ENCODE peak calls at places on chromosomes 11 and 22, in six cellular contexts. One of them, this sample, is unnamed.

GRCh38 chr11:132062031-132062430 is 691.6 kb downstream of the NTM start:
- DNase-seq in heart right ventricle: no peak
- DNase-seq in Peyer's patch: no peak
- DNase-seq in A549: no peak
- DNase-seq in esophagus squamous epithelium: no peak
- DNase-seq in keratinocyte: no peak
- DNase-seq in this sample: no peak

GRCh38 chr11:69667619-69668604 is 7.2 kb downstream of the LTO1 start:
- DNase-seq in esophagus squamous epithelium: no peak
- DNase-seq in heart right ventricle: no peak
- DNase-seq in A549: no peak
- DNase-seq in keratinocyte: no peak
- DNase-seq in Peyer's patch: no peak
- DNase-seq in this sample: no peak

GRCh38 chr11:94457118-94458029 is 36.3 kb downstream of the MRE11 start:
- DNase-seq in heart right ventricle: no peak
- DNase-seq in Peyer's patch: no peak
- DNase-seq in A549: no peak
- DNase-seq in keratinocyte: no peak
- DNase-seq in esophagus squamous epithelium: no peak
- DNase-seq in this sample: no peak

GRCh38 chr11:64834723-64835615 is 9.5 kb downstream of the CDC42BPG start:
- DNase-seq in Peyer's patch: no peak
- DNase-seq in A549: peak; percentile 58
- DNase-seq in keratinocyte: no peak
- DNase-seq in heart right ventricle: no peak
- DNase-seq in esophagus squamous epithelium: no peak
- DNase-seq in this sample: no peak

GRCh38 chr22:42933783-42934144 is 76.7 kb upstream of the ARFGAP3 start:
- DNase-seq in keratinocyte: no peak
- DNase-seq in A549: peak; percentile 43
- DNase-seq in Peyer's patch: no peak
- DNase-seq in heart right ventricle: peak; percentile 62
- DNase-seq in esophagus squamous epithelium: no peak
- DNase-seq in this sample: no peak

GRCh38 chr11:8786933-8787332 is 104.3 kb downstream of the RPL27A start:
- DNase-seq in A549: no peak
- DNase-seq in esophagus squamous epithelium: no peak
- DNase-seq in Peyer's patch: no peak
- DNase-seq in heart right ventricle: no peak
- DNase-seq in keratinocyte: no peak
- DNase-seq in this sample: no peak

GRCh38 chr22:26406118-26406517 is 22.9 kb upstream of the ASPHD2 start:
- DNase-seq in keratinocyte: no peak
- DNase-seq in esophagus squamous epithelium: no peak
- DNase-seq in heart right ventricle: no peak
- DNase-seq in A549: no peak
- DNase-seq in Peyer's patch: no peak
- DNase-seq in this sample: no peak

GRCh38 chr11:19374189-19374588 is 133.4 kb upstream of the E2F8 start:
- DNase-seq in keratinocyte: peak; percentile 98
- DNase-seq in Peyer's patch: no peak
- DNase-seq in heart right ventricle: no peak
- DNase-seq in A549: peak; percentile 82
- DNase-seq in esophagus squamous epithelium: no peak
- DNase-seq in this sample: no peak

GRCh38 chr11:117375960-117376359 is 48.3 kb downstream of the CEP164 start:
- DNase-seq in esophagus squamous epithelium: no peak
- DNase-seq in keratinocyte: no peak
- DNase-seq in heart right ventricle: no peak
- DNase-seq in Peyer's patch: no peak
- DNase-seq in A549: no peak
- DNase-seq in this sample: no peak

GRCh38 chr22:43892183-43892894 is 526 bp upstream of the PNPLA5 start:
- DNase-seq in esophagus squamous epithelium: no peak
- DNase-seq in A549: no peak
- DNase-seq in heart right ventricle: no peak
- DNase-seq in Peyer's patch: no peak
- DNase-seq in keratinocyte: no peak
- DNase-seq in this sample: no peak

GRCh38 chr11:129277216-129277838 is 85.2 kb upstream of the ARHGAP32 start:
- DNase-seq in Peyer's patch: no peak
- DNase-seq in keratinocyte: no peak
- DNase-seq in A549: no peak
- DNase-seq in esophagus squamous epithelium: no peak
- DNase-seq in heart right ventricle: no peak
- DNase-seq in this sample: no peak

GRCh38 chr22:22362311-22362710 is 117.7 kb downstream of the VPREB1 start:
- DNase-seq in Peyer's patch: no peak
- DNase-seq in heart right ventricle: no peak
- DNase-seq in A549: no peak
- DNase-seq in esophagus squamous epithelium: no peak
- DNase-seq in keratinocyte: no peak
- DNase-seq in this sample: no peak

GRCh38 chr11:26649884-26650283 is 72.0 kb downstream of the SLC5A12 start:
- DNase-seq in Peyer's patch: no peak
- DNase-seq in keratinocyte: no peak
- DNase-seq in A549: peak; percentile 55
- DNase-seq in esophagus squamous epithelium: no peak
- DNase-seq in heart right ventricle: peak; percentile 14
- DNase-seq in this sample: peak; percentile 55

GRCh38 chr11:46240861-46241260 is 36.6 kb upstream of the CREB3L1 start:
- DNase-seq in Peyer's patch: no peak
- DNase-seq in heart right ventricle: no peak
- DNase-seq in esophagus squamous epithelium: no peak
- DNase-seq in A549: no peak
- DNase-seq in keratinocyte: no peak
- DNase-seq in this sample: no peak

GRCh38 chr11:21323617-21324016 is 654.2 kb downstream of the NELL1 start:
- DNase-seq in Peyer's patch: no peak
- DNase-seq in keratinocyte: no peak
- DNase-seq in esophagus squamous epithelium: no peak
- DNase-seq in A549: no peak
- DNase-seq in heart right ventricle: no peak
- DNase-seq in this sample: no peak

GRCh38 chr11:9600651-9601040 is 27.2 kb downstream of the WEE1 start:
- DNase-seq in Peyer's patch: peak; percentile 25
- DNase-seq in keratinocyte: peak; percentile 49
- DNase-seq in heart right ventricle: no peak
- DNase-seq in esophagus squamous epithelium: no peak
- DNase-seq in A549: no peak
- DNase-seq in this sample: no peak

GRCh38 chr22:40819741-40820140 is 595 bp upstream of the SLC25A17 start:
- DNase-seq in heart right ventricle: no peak
- DNase-seq in esophagus squamous epithelium: no peak
- DNase-seq in keratinocyte: no peak
- DNase-seq in A549: no peak
- DNase-seq in Peyer's patch: no peak
- DNase-seq in this sample: no peak

GRCh38 chr11:10181811-10182210 is 112.2 kb downstream of the SBF2 start:
- DNase-seq in A549: peak; percentile 8
- DNase-seq in esophagus squamous epithelium: no peak
- DNase-seq in Peyer's patch: no peak
- DNase-seq in heart right ventricle: no peak
- DNase-seq in keratinocyte: no peak
- DNase-seq in this sample: no peak

GRCh38 chr22:42814215-42814614 is 42.9 kb downstream of the ARFGAP3 start:
- DNase-seq in Peyer's patch: no peak
- DNase-seq in esophagus squamous epithelium: no peak
- DNase-seq in A549: no peak
- DNase-seq in keratinocyte: no peak
- DNase-seq in heart right ventricle: no peak
- DNase-seq in this sample: no peak

GRCh38 chr11:63622318-63622717 is 8.1 kb upstream of the PLAAT3 start:
- DNase-seq in esophagus squamous epithelium: no peak
- DNase-seq in Peyer's patch: no peak
- DNase-seq in keratinocyte: no peak
- DNase-seq in heart right ventricle: no peak
- DNase-seq in A549: peak; percentile 35
- DNase-seq in this sample: no peak

DNA sequence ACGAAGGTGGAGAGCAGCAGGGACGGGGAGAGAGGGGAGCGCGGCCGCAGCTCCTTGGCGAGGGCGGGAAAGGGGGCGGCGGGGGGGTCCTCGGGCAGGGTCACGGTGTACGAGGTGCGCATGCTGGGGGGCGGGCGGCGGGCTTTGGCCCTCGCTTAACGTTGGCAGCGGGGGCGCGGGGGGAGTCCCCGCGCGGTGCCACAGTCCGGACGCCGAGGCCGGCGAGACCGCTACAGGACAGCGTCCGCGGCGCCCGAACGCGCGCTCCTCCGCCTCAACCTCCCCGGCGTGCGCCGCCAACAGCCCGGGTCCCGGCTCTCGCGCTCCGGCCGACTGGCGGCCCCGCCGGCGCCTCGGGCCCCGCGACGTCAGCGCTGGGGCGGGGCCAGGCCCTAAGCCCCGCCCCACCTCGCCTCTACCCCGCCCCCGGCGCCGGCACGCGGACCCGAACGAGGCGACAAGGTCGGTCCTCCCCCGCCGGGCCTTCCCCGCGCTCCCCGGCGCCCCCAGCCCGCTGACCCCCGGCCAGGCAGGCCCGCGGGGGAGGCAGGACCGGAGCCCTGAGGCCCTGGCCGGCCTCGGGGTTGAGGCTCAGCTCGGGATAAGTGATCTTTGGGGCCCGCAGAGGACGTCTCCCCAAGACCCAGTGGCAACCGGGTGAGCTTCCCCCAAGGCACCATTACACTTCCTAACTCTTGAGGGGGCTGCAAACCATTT is 17.5 kb downstream of the USP2 start:
- DNase-seq in Peyer's patch: no peak
- DNase-seq in heart right ventricle: no peak
- DNase-seq in keratinocyte: no peak
- DNase-seq in esophagus squamous epithelium: no peak
- DNase-seq in A549: peak; percentile 31
- DNase-seq in this sample: peak; percentile 31
- H3K27ac ChIP-seq in Peyer's patch: peak overlapping the region; percentile 96
- H3K27ac ChIP-seq in heart right ventricle: peak overlapping the region; percentile 80
- H3K27ac ChIP-seq in keratinocyte: no peak overlapping the region
- H3K27ac ChIP-seq in esophagus squamous epithelium: peak overlapping the region; percentile 66
- H3K27ac ChIP-seq in A549: peak overlapping the region; percentile 91
- H3K27ac ChIP-seq in this sample: peak overlapping the region; percentile 96

DNA sequence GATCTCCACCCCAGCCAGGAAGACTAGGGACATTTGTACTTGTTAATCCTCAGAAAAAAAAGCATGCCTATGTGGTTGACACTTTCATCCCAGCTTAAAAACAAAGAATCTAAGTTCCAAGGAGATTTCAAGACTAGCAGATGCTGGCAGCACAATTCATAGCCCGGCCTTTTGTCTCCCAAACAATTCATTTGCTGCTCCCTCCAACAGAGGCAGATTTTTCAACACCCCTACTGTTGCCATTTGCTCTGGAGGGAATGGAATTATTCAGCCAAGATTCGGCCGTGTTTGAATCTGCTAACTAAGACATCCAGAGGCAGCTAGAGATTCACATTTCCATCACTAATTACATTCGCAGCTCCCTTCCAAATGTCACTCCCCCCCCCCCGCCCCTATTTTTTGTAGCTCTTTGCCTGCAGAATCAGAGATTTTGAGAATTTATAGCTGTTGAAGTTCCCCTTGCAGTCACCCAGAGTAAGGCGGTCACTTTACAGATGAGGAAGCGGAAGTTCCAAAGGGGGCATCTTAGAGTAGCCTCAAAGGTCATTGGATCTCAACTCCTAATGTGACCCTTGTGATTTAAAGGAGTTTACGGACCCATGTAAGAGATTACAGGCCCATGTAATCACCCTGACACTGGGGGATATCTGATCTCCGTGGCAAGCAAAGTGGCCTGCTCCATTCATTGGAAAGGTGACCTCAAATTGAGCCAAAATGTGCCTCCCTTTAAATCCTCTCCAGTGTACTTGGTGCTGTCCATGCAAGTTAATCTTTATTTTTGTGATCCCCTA is 15.5 kb downstream of the P2RX3 start:
- DNase-seq in keratinocyte: no peak
- DNase-seq in esophagus squamous epithelium: no peak
- DNase-seq in A549: no peak
- DNase-seq in Peyer's patch: no peak
- DNase-seq in heart right ventricle: no peak
- DNase-seq in this sample: no peak
- H3K27ac ChIP-seq in keratinocyte: no peak overlapping the region
- H3K27ac ChIP-seq in esophagus squamous epithelium: no peak overlapping the region
- H3K27ac ChIP-seq in A549: peak overlapping the region; percentile 66
- H3K27ac ChIP-seq in Peyer's patch: no peak overlapping the region
- H3K27ac ChIP-seq in heart right ventricle: no peak overlapping the region
- H3K27ac ChIP-seq in this sample: no peak overlapping the region

GRCh38 chr11:93348931-93349330 is 18.4 kb downstream of the DEUP1 start:
- DNase-seq in heart right ventricle: no peak
- DNase-seq in A549: no peak
- DNase-seq in Peyer's patch: no peak
- DNase-seq in esophagus squamous epithelium: no peak
- DNase-seq in keratinocyte: no peak
- DNase-seq in this sample: no peak
- H3K27ac ChIP-seq in heart right ventricle: no peak overlapping the region
- H3K27ac ChIP-seq in A549: no peak overlapping the region
- H3K27ac ChIP-seq in Peyer's patch: no peak overlapping the region
- H3K27ac ChIP-seq in esophagus squamous epithelium: no peak overlapping the region
- H3K27ac ChIP-seq in keratinocyte: no peak overlapping the region
- H3K27ac ChIP-seq in this sample: no peak overlapping the region

GRCh38 chr11:119188067-119188466 is 2.8 kb downstream of the NHERF4 start:
- DNase-seq in Peyer's patch: no peak
- DNase-seq in A549: no peak
- DNase-seq in esophagus squamous epithelium: no peak
- DNase-seq in heart right ventricle: no peak
- DNase-seq in keratinocyte: no peak
- DNase-seq in this sample: no peak

GRCh38 chr11:119187123-119187892 is 2.0 kb downstream of the NHERF4 start:
- DNase-seq in Peyer's patch: no peak
- DNase-seq in esophagus squamous epithelium: no peak
- DNase-seq in A549: no peak
- DNase-seq in keratinocyte: no peak
- DNase-seq in heart right ventricle: no peak
- DNase-seq in this sample: no peak

GRCh38 chr11:119188887-119189286 is 3.6 kb downstream of the NHERF4 start:
- DNase-seq in esophagus squamous epithelium: no peak
- DNase-seq in heart right ventricle: no peak
- DNase-seq in keratinocyte: no peak
- DNase-seq in Peyer's patch: no peak
- DNase-seq in A549: no peak
- DNase-seq in this sample: no peak

GRCh38 chr11:119190531-119190930 is 5.3 kb downstream of the NHERF4 start:
- DNase-seq in A549: no peak
- DNase-seq in keratinocyte: no peak
- DNase-seq in Peyer's patch: no peak
- DNase-seq in heart right ventricle: no peak
- DNase-seq in esophagus squamous epithelium: no peak
- DNase-seq in this sample: no peak

DNA sequence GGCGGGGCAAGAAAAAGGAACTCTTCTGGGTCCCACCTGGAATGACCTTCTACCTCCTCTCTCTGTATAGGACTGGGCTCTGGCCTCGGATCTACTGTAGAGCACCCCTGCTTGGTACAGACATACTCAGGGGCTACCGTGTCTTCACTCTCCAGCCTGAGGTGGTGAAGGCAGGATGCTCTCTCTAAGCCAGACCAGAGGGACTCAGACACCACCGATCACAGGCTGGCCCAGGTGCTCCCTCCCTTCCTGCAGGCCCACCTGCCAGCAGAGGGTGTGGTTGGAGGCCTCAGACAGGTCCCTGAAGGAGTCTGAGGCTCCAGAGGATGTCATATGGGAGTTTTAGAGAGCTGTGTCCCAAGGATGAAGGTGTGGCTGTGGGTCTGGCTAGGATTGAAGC is 4.1 kb downstream of the NHERF4 start:
- DNase-seq in heart right ventricle: no peak
- DNase-seq in Peyer's patch: no peak
- DNase-seq in keratinocyte: no peak
- DNase-seq in esophagus squamous epithelium: no peak
- DNase-seq in A549: no peak
- DNase-seq in this sample: no peak
- H3K27ac ChIP-seq in heart right ventricle: no peak overlapping the region
- H3K27ac ChIP-seq in Peyer's patch: no peak overlapping the region
- H3K27ac ChIP-seq in keratinocyte: no peak overlapping the region
- H3K27ac ChIP-seq in esophagus squamous epithelium: no peak overlapping the region
- H3K27ac ChIP-seq in A549: no peak overlapping the region
- H3K27ac ChIP-seq in this sample: no peak overlapping the region

This sample was measured in caudate nucleus.